ENCODE peak calls at places on chromosomes 6 and 20, in eight cellular contexts. One of them, this sample, is unnamed.

GRCh38 chr6:2767327-2767985 is 2.3 kb downstream of the WRNIP1 start:
- DNase-seq in fibroblast of villous mesenchyme: peak
- DNase-seq in stomach: no peak
- DNase-seq in foreskin fibroblast: no peak
- DNase-seq in HepG2: no peak
- DNase-seq in fibroblast of lung: no peak
- DNase-seq in HL-60: no peak
- DNase-seq in fibroblast of mammary gland: no peak
- DNase-seq in this sample: no peak

GRCh38 chr6:56624046-56624727 is 18.5 kb downstream of the DST start:
- DNase-seq in fibroblast of villous mesenchyme: no peak
- DNase-seq in stomach: no peak
- DNase-seq in foreskin fibroblast: no peak
- DNase-seq in HepG2: peak
- DNase-seq in fibroblast of lung: no peak
- DNase-seq in HL-60: no peak
- DNase-seq in fibroblast of mammary gland: peak
- DNase-seq in this sample: no peak

GRCh38 chr6:19268117-19268516 is 569.1 kb upstream of the ID4 start:
- DNase-seq in fibroblast of villous mesenchyme: no peak
- DNase-seq in stomach: no peak
- DNase-seq in foreskin fibroblast: no peak
- DNase-seq in HepG2: no peak
- DNase-seq in fibroblast of lung: no peak
- DNase-seq in HL-60: no peak
- DNase-seq in fibroblast of mammary gland: no peak
- DNase-seq in this sample: no peak

GRCh38 chr6:161242779-161243693 is 30.8 kb downstream of the AGPAT4 start:
- DNase-seq in fibroblast of villous mesenchyme: peak
- DNase-seq in stomach: no peak
- DNase-seq in foreskin fibroblast: peak
- DNase-seq in HepG2: no peak
- DNase-seq in fibroblast of lung: peak
- DNase-seq in HL-60: peak
- DNase-seq in fibroblast of mammary gland: peak
- DNase-seq in this sample: peak

GRCh38 chr6:106870069-106870468 is 104.5 kb downstream of the CD24 start:
- DNase-seq in fibroblast of villous mesenchyme: peak
- DNase-seq in stomach: no peak
- DNase-seq in foreskin fibroblast: peak
- DNase-seq in HepG2: peak
- DNase-seq in fibroblast of lung: no peak
- DNase-seq in HL-60: no peak
- DNase-seq in fibroblast of mammary gland: peak
- DNase-seq in this sample: no peak

GRCh38 chr6:22929228-22929627 is 359.9 kb downstream of the HDGFL1 start:
- DNase-seq in fibroblast of villous mesenchyme: no peak
- DNase-seq in stomach: no peak
- DNase-seq in foreskin fibroblast: peak
- DNase-seq in HepG2: no peak
- DNase-seq in fibroblast of lung: no peak
- DNase-seq in HL-60: no peak
- DNase-seq in fibroblast of mammary gland: no peak
- DNase-seq in this sample: no peak

GRCh38 chr20:31837896-31838397 is 7.5 kb downstream of the FOXS1 start:
- DNase-seq in fibroblast of villous mesenchyme: peak
- DNase-seq in stomach: no peak
- DNase-seq in foreskin fibroblast: peak
- DNase-seq in HepG2: no peak
- DNase-seq in fibroblast of lung: peak
- DNase-seq in HL-60: peak
- DNase-seq in fibroblast of mammary gland: peak
- DNase-seq in this sample: no peak

GRCh38 chr6:168895102-168895812 is 358.4 kb downstream of the THBS2 start:
- DNase-seq in fibroblast of villous mesenchyme: peak
- DNase-seq in stomach: peak
- DNase-seq in foreskin fibroblast: peak
- DNase-seq in HepG2: peak
- DNase-seq in fibroblast of lung: peak
- DNase-seq in HL-60: peak
- DNase-seq in fibroblast of mammary gland: peak
- DNase-seq in this sample: peak

GRCh38 chr6:12185081-12185673 is 105.0 kb upstream of the EDN1 start:
- DNase-seq in fibroblast of villous mesenchyme: no peak
- DNase-seq in stomach: no peak
- DNase-seq in foreskin fibroblast: no peak
- DNase-seq in HepG2: no peak
- DNase-seq in fibroblast of lung: no peak
- DNase-seq in HL-60: no peak
- DNase-seq in fibroblast of mammary gland: no peak
- DNase-seq in this sample: no peak

GRCh38 chr20:3134151-3134550 is 25.5 kb downstream of the FASTKD5 start:
- DNase-seq in fibroblast of villous mesenchyme: peak
- DNase-seq in stomach: no peak
- DNase-seq in foreskin fibroblast: no peak
- DNase-seq in HepG2: no peak
- DNase-seq in fibroblast of lung: peak
- DNase-seq in HL-60: no peak
- DNase-seq in fibroblast of mammary gland: no peak
- DNase-seq in this sample: no peak

GRCh38 chr20:16462711-16463110 is 110.5 kb downstream of the KIF16B start:
- DNase-seq in fibroblast of villous mesenchyme: no peak
- DNase-seq in stomach: no peak
- DNase-seq in foreskin fibroblast: no peak
- DNase-seq in HepG2: no peak
- DNase-seq in fibroblast of lung: no peak
- DNase-seq in HL-60: no peak
- DNase-seq in fibroblast of mammary gland: no peak
- DNase-seq in this sample: peak

GRCh38 chr6:114740547-114740946 is 397.7 kb upstream of the HS3ST5 start:
- DNase-seq in fibroblast of villous mesenchyme: no peak
- DNase-seq in stomach: no peak
- DNase-seq in foreskin fibroblast: peak
- DNase-seq in HepG2: no peak
- DNase-seq in fibroblast of lung: no peak
- DNase-seq in HL-60: no peak
- DNase-seq in fibroblast of mammary gland: no peak
- DNase-seq in this sample: no peak

GRCh38 chr6:16762265-16762546 is 946 bp upstream of the ATXN1 start:
- DNase-seq in fibroblast of villous mesenchyme: no peak
- DNase-seq in stomach: no peak
- DNase-seq in foreskin fibroblast: peak
- DNase-seq in HepG2: no peak
- DNase-seq in fibroblast of lung: no peak
- DNase-seq in HL-60: no peak
- DNase-seq in fibroblast of mammary gland: peak
- DNase-seq in this sample: no peak

GRCh38 chr6:25971187-25971811 is 8.7 kb downstream of the TRIM38 start:
- DNase-seq in fibroblast of villous mesenchyme: peak
- DNase-seq in stomach: no peak
- DNase-seq in foreskin fibroblast: peak
- DNase-seq in HepG2: peak
- DNase-seq in fibroblast of lung: peak
- DNase-seq in HL-60: peak
- DNase-seq in fibroblast of mammary gland: peak
- DNase-seq in this sample: peak

GRCh38 chr20:32474967-32475819 is 109.9 kb downstream of the NOL4L start:
- DNase-seq in fibroblast of villous mesenchyme: peak
- DNase-seq in stomach: peak
- DNase-seq in foreskin fibroblast: peak
- DNase-seq in HepG2: peak
- DNase-seq in fibroblast of lung: peak
- DNase-seq in HL-60: no peak
- DNase-seq in fibroblast of mammary gland: peak
- DNase-seq in this sample: peak

GRCh38 chr6:37583261-37583660 is 83.6 kb upstream of the CCDC167 start:
- DNase-seq in fibroblast of villous mesenchyme: no peak
- DNase-seq in stomach: no peak
- DNase-seq in foreskin fibroblast: no peak
- DNase-seq in HepG2: no peak
- DNase-seq in fibroblast of lung: no peak
- DNase-seq in HL-60: no peak
- DNase-seq in fibroblast of mammary gland: no peak
- DNase-seq in this sample: no peak
- H3K4me3 ChIP-seq in fibroblast of villous mesenchyme: no peak
- H3K4me3 ChIP-seq in stomach: no peak
- H3K4me3 ChIP-seq in foreskin fibroblast: no peak
- H3K4me3 ChIP-seq in HepG2: no peak
- H3K4me3 ChIP-seq in fibroblast of lung: no peak
- H3K4me3 ChIP-seq in HL-60: no peak
- H3K4me3 ChIP-seq in fibroblast of mammary gland: no peak
- H3K4me3 ChIP-seq in this sample: no peak

GRCh38 chr6:42095776-42096541 is 45.6 kb downstream of the TAF8 start:
- DNase-seq in fibroblast of villous mesenchyme: no peak
- DNase-seq in stomach: peak
- DNase-seq in foreskin fibroblast: no peak
- DNase-seq in HepG2: peak
- DNase-seq in fibroblast of lung: no peak
- DNase-seq in HL-60: no peak
- DNase-seq in fibroblast of mammary gland: no peak
- DNase-seq in this sample: peak
- TF ChIP-seq CTCF in fibroblast of villous mesenchyme: peak
- TF ChIP-seq CTCF in stomach: no peak
- TF ChIP-seq CTCF in foreskin fibroblast: no peak
- TF ChIP-seq CTCF in HepG2: peak
- TF ChIP-seq CTCF in fibroblast of lung: no peak
- TF ChIP-seq CTCF in HL-60: no peak
- TF ChIP-seq CTCF in fibroblast of mammary gland: no peak
- TF ChIP-seq CTCF in this sample: no peak

DNA sequence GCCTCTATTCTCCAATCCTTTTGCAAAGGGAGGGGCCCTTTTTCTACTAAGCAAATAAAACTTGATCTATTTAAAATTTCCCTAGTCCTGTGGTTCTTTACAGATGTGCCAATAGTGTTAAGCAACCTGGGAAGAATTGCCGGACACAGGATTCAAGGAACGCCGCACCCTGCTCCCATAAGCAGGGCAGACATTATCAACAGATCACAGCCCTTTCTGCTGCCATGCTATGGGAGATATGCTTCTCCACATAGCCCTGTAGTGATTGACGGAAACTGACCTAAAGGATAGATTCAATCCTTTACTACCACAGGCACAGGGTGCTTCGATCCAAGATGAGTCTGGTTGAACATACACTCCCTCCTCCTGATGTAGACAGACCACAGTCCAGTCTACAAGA is 118.4 kb upstream of the TRAF3IP2 start:
- DNase-seq in fibroblast of villous mesenchyme: no peak
- DNase-seq in stomach: no peak
- DNase-seq in foreskin fibroblast: no peak
- DNase-seq in HepG2: no peak
- DNase-seq in fibroblast of lung: no peak
- DNase-seq in HL-60: no peak
- DNase-seq in fibroblast of mammary gland: no peak
- DNase-seq in this sample: no peak
- H3K4me3 ChIP-seq in fibroblast of villous mesenchyme: no peak
- H3K4me3 ChIP-seq in stomach: no peak
- H3K4me3 ChIP-seq in foreskin fibroblast: no peak
- H3K4me3 ChIP-seq in HepG2: no peak
- H3K4me3 ChIP-seq in fibroblast of lung: no peak
- H3K4me3 ChIP-seq in HL-60: no peak
- H3K4me3 ChIP-seq in fibroblast of mammary gland: no peak
- H3K4me3 ChIP-seq in this sample: no peak

DNA sequence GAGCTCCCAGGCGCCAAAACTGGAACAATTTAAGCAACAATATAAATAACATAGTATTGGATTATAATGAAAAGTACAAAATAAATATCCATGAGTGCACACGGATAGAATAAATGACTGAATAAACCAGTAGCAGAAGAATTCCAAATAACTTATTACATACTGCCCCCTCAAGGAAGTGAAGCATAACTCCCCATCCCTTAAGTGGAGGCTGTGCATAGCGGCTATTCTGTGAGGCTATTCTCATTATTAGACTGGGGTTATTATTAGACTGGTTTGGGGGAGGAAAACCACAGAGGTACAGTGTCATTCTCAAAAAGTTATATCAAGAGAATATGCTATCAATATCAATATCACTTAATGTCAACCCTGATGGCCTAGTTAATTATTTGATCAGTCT is 94.4 kb upstream of the SIRPA start:
- DNase-seq in fibroblast of villous mesenchyme: peak
- DNase-seq in stomach: no peak
- DNase-seq in foreskin fibroblast: peak
- DNase-seq in HepG2: no peak
- DNase-seq in fibroblast of lung: peak
- DNase-seq in HL-60: no peak
- DNase-seq in fibroblast of mammary gland: peak
- DNase-seq in this sample: no peak
- TF ChIP-seq CTCF in fibroblast of villous mesenchyme: peak
- TF ChIP-seq CTCF in stomach: no peak
- TF ChIP-seq CTCF in foreskin fibroblast: peak
- TF ChIP-seq CTCF in HepG2: peak
- TF ChIP-seq CTCF in fibroblast of lung: peak
- TF ChIP-seq CTCF in HL-60: no peak
- TF ChIP-seq CTCF in fibroblast of mammary gland: peak
- TF ChIP-seq CTCF in this sample: no peak

GRCh38 chr6:170023620-170024521 is 267.0 kb downstream of the DLL1 start:
- DNase-seq in fibroblast of villous mesenchyme: no peak
- DNase-seq in stomach: peak
- DNase-seq in foreskin fibroblast: no peak
- DNase-seq in HepG2: no peak
- DNase-seq in fibroblast of lung: no peak
- DNase-seq in HL-60: no peak
- DNase-seq in fibroblast of mammary gland: no peak
- DNase-seq in this sample: no peak
- H3K4me3 ChIP-seq in fibroblast of villous mesenchyme: no peak
- H3K4me3 ChIP-seq in stomach: no peak
- H3K4me3 ChIP-seq in foreskin fibroblast: no peak
- H3K4me3 ChIP-seq in HepG2: no peak
- H3K4me3 ChIP-seq in fibroblast of lung: no peak
- H3K4me3 ChIP-seq in HL-60: no peak
- H3K4me3 ChIP-seq in fibroblast of mammary gland: no peak
- H3K4me3 ChIP-seq in this sample: no peak

GRCh38 chr20:37756234-37756633 is 62.4 kb downstream of the CTNNBL1 start:
- DNase-seq in fibroblast of villous mesenchyme: no peak
- DNase-seq in stomach: no peak
- DNase-seq in foreskin fibroblast: no peak
- DNase-seq in HepG2: no peak
- DNase-seq in fibroblast of lung: no peak
- DNase-seq in HL-60: no peak
- DNase-seq in fibroblast of mammary gland: no peak
- DNase-seq in this sample: no peak

GRCh38 chr20:37759761-37760209 is 66.0 kb downstream of the CTNNBL1 start:
- DNase-seq in fibroblast of villous mesenchyme: no peak
- DNase-seq in stomach: no peak
- DNase-seq in foreskin fibroblast: no peak
- DNase-seq in HepG2: no peak
- DNase-seq in fibroblast of lung: no peak
- DNase-seq in HL-60: no peak
- DNase-seq in fibroblast of mammary gland: no peak
- DNase-seq in this sample: no peak

GRCh38 chr20:37758332-37758731 is 64.5 kb downstream of the CTNNBL1 start:
- DNase-seq in fibroblast of villous mesenchyme: no peak
- DNase-seq in stomach: no peak
- DNase-seq in foreskin fibroblast: no peak
- DNase-seq in HepG2: peak
- DNase-seq in fibroblast of lung: peak
- DNase-seq in HL-60: no peak
- DNase-seq in fibroblast of mammary gland: no peak
- DNase-seq in this sample: no peak

GRCh38 chr20:37755665-37756064 is 61.8 kb downstream of the CTNNBL1 start:
- DNase-seq in fibroblast of villous mesenchyme: peak
- DNase-seq in stomach: no peak
- DNase-seq in foreskin fibroblast: peak
- DNase-seq in HepG2: no peak
- DNase-seq in fibroblast of lung: no peak
- DNase-seq in HL-60: no peak
- DNase-seq in fibroblast of mammary gland: peak
- DNase-seq in this sample: no peak

GRCh38 chr20:37757550-37757949 is 63.7 kb downstream of the CTNNBL1 start:
- DNase-seq in fibroblast of villous mesenchyme: no peak
- DNase-seq in stomach: no peak
- DNase-seq in foreskin fibroblast: no peak
- DNase-seq in HepG2: no peak
- DNase-seq in fibroblast of lung: no peak
- DNase-seq in HL-60: no peak
- DNase-seq in fibroblast of mammary gland: no peak
- DNase-seq in this sample: no peak
- TF ChIP-seq CTCF in fibroblast of villous mesenchyme: peak
- TF ChIP-seq CTCF in stomach: no peak
- TF ChIP-seq CTCF in foreskin fibroblast: no peak
- TF ChIP-seq CTCF in HepG2: peak
- TF ChIP-seq CTCF in fibroblast of lung: no peak
- TF ChIP-seq CTCF in HL-60: no peak
- TF ChIP-seq CTCF in fibroblast of mammary gland: no peak
- TF ChIP-seq CTCF in this sample: no peak

This sample was measured in thyroid gland.